ENCODE peak calls at places on chromosomes 12 and 14, in nine cellular contexts. One of them, this sample, is unnamed.

GRCh38 chr14:59274991-59275391 is 86.5 kb downstream of the DAAM1 start:
- DNase-seq in esophagus squamous epithelium: no peak
- DNase-seq in globus pallidus: peak
- DNase-seq in HCT116: no peak
- DNase-seq in CD14-positive monocyte: no peak
- DNase-seq in NCI-H187 treated with DMSO at 0.1 percent for 48 hours: peak
- DNase-seq in AG20443: no peak
- DNase-seq in Peyer's patch: peak
- DNase-seq in AG10803: no peak
- DNase-seq in this sample: no peak

GRCh38 chr14:61749867-61750266 is 12.4 kb upstream of the SNAPC1 start:
- DNase-seq in NCI-H187 treated with DMSO at 0.1 percent for 48 hours: peak
- DNase-seq in esophagus squamous epithelium: no peak
- DNase-seq in CD14-positive monocyte: no peak
- DNase-seq in AG10803: no peak
- DNase-seq in Peyer's patch: peak
- DNase-seq in HCT116: no peak
- DNase-seq in AG20443: no peak
- DNase-seq in globus pallidus: no peak
- DNase-seq in this sample: no peak

GRCh38 chr14:32625211-32625610 is 296.1 kb downstream of the AKAP6 start:
- DNase-seq in globus pallidus: no peak
- DNase-seq in esophagus squamous epithelium: no peak
- DNase-seq in NCI-H187 treated with DMSO at 0.1 percent for 48 hours: no peak
- DNase-seq in Peyer's patch: no peak
- DNase-seq in CD14-positive monocyte: no peak
- DNase-seq in AG20443: no peak
- DNase-seq in AG10803: no peak
- DNase-seq in HCT116: no peak
- DNase-seq in this sample: no peak

GRCh38 chr12:114916124-114916523 is 232.1 kb upstream of the TBX3 start:
- DNase-seq in AG10803: peak
- DNase-seq in esophagus squamous epithelium: no peak
- DNase-seq in globus pallidus: no peak
- DNase-seq in HCT116: no peak
- DNase-seq in Peyer's patch: no peak
- DNase-seq in CD14-positive monocyte: no peak
- DNase-seq in NCI-H187 treated with DMSO at 0.1 percent for 48 hours: no peak
- DNase-seq in AG20443: peak
- DNase-seq in this sample: peak

GRCh38 chr14:100533647-100534485 is 53.4 kb downstream of the BEGAIN start:
- DNase-seq in Peyer's patch: peak
- DNase-seq in AG20443: peak
- DNase-seq in globus pallidus: no peak
- DNase-seq in AG10803: no peak
- DNase-seq in CD14-positive monocyte: peak
- DNase-seq in NCI-H187 treated with DMSO at 0.1 percent for 48 hours: no peak
- DNase-seq in HCT116: no peak
- DNase-seq in esophagus squamous epithelium: no peak
- DNase-seq in this sample: no peak

GRCh38 chr14:70882771-70883492 is 24.3 kb upstream of the PCNX1 start:
- DNase-seq in HCT116: no peak
- DNase-seq in NCI-H187 treated with DMSO at 0.1 percent for 48 hours: no peak
- DNase-seq in esophagus squamous epithelium: no peak
- DNase-seq in Peyer's patch: no peak
- DNase-seq in AG20443: peak
- DNase-seq in globus pallidus: no peak
- DNase-seq in AG10803: peak
- DNase-seq in CD14-positive monocyte: peak
- DNase-seq in this sample: no peak

GRCh38 chr14:63760014-63760413 is 32.1 kb upstream of the SGPP1 start:
- DNase-seq in esophagus squamous epithelium: no peak
- DNase-seq in AG20443: no peak
- DNase-seq in AG10803: no peak
- DNase-seq in HCT116: no peak
- DNase-seq in NCI-H187 treated with DMSO at 0.1 percent for 48 hours: no peak
- DNase-seq in Peyer's patch: no peak
- DNase-seq in CD14-positive monocyte: no peak
- DNase-seq in globus pallidus: no peak
- DNase-seq in this sample: no peak

GRCh38 chr12:70719672-70720420 is 82.6 kb upstream of the PTPRB start:
- DNase-seq in globus pallidus: peak
- DNase-seq in HCT116: no peak
- DNase-seq in esophagus squamous epithelium: no peak
- DNase-seq in AG10803: peak
- DNase-seq in Peyer's patch: peak
- DNase-seq in CD14-positive monocyte: no peak
- DNase-seq in NCI-H187 treated with DMSO at 0.1 percent for 48 hours: no peak
- DNase-seq in AG20443: peak
- DNase-seq in this sample: peak

GRCh38 chr14:104106471-104106991 is 21.0 kb downstream of the ASPG start:
- DNase-seq in HCT116: no peak
- DNase-seq in esophagus squamous epithelium: no peak
- DNase-seq in globus pallidus: no peak
- DNase-seq in AG20443: no peak
- DNase-seq in CD14-positive monocyte: peak
- DNase-seq in Peyer's patch: peak
- DNase-seq in AG10803: no peak
- DNase-seq in NCI-H187 treated with DMSO at 0.1 percent for 48 hours: no peak
- DNase-seq in this sample: no peak

GRCh38 chr12:10759657-10760056 is 36.5 kb upstream of the YBX3 start:
- DNase-seq in AG20443: no peak
- DNase-seq in globus pallidus: no peak
- DNase-seq in HCT116: no peak
- DNase-seq in AG10803: no peak
- DNase-seq in Peyer's patch: no peak
- DNase-seq in CD14-positive monocyte: no peak
- DNase-seq in esophagus squamous epithelium: no peak
- DNase-seq in NCI-H187 treated with DMSO at 0.1 percent for 48 hours: no peak
- DNase-seq in this sample: no peak

GRCh38 chr12:69873429-69873828 is 48.4 kb downstream of the MYRFL start:
- DNase-seq in esophagus squamous epithelium: no peak
- DNase-seq in HCT116: no peak
- DNase-seq in Peyer's patch: no peak
- DNase-seq in globus pallidus: no peak
- DNase-seq in AG10803: no peak
- DNase-seq in NCI-H187 treated with DMSO at 0.1 percent for 48 hours: no peak
- DNase-seq in CD14-positive monocyte: no peak
- DNase-seq in AG20443: peak
- DNase-seq in this sample: no peak

GRCh38 chr12:53941750-53942149 is 3.1 kb downstream of the HOXC13 start:
- DNase-seq in esophagus squamous epithelium: no peak
- DNase-seq in globus pallidus: no peak
- DNase-seq in AG10803: no peak
- DNase-seq in NCI-H187 treated with DMSO at 0.1 percent for 48 hours: no peak
- DNase-seq in Peyer's patch: no peak
- DNase-seq in AG20443: no peak
- DNase-seq in CD14-positive monocyte: no peak
- DNase-seq in HCT116: no peak
- DNase-seq in this sample: no peak

GRCh38 chr12:24723759-24724158 is 225.1 kb downstream of the BCAT1 start:
- DNase-seq in globus pallidus: no peak
- DNase-seq in HCT116: no peak
- DNase-seq in AG20443: no peak
- DNase-seq in Peyer's patch: no peak
- DNase-seq in AG10803: no peak
- DNase-seq in esophagus squamous epithelium: no peak
- DNase-seq in NCI-H187 treated with DMSO at 0.1 percent for 48 hours: no peak
- DNase-seq in CD14-positive monocyte: no peak
- DNase-seq in this sample: no peak

GRCh38 chr14:56221392-56222128 is 103.3 kb downstream of the PELI2 start:
- DNase-seq in esophagus squamous epithelium: no peak
- DNase-seq in HCT116: no peak
- DNase-seq in AG10803: no peak
- DNase-seq in NCI-H187 treated with DMSO at 0.1 percent for 48 hours: no peak
- DNase-seq in CD14-positive monocyte: no peak
- DNase-seq in globus pallidus: no peak
- DNase-seq in Peyer's patch: no peak
- DNase-seq in AG20443: no peak
- DNase-seq in this sample: no peak

GRCh38 chr12:124761876-124762275 is 101.8 kb downstream of the SCARB1 start:
- DNase-seq in HCT116: no peak
- DNase-seq in CD14-positive monocyte: no peak
- DNase-seq in NCI-H187 treated with DMSO at 0.1 percent for 48 hours: no peak
- DNase-seq in globus pallidus: no peak
- DNase-seq in AG10803: no peak
- DNase-seq in esophagus squamous epithelium: no peak
- DNase-seq in Peyer's patch: no peak
- DNase-seq in AG20443: no peak
- DNase-seq in this sample: no peak

GRCh38 chr14:58977366-58977765 is 211.1 kb upstream of the DAAM1 start:
- DNase-seq in AG10803: no peak
- DNase-seq in AG20443: peak
- DNase-seq in Peyer's patch: no peak
- DNase-seq in CD14-positive monocyte: no peak
- DNase-seq in NCI-H187 treated with DMSO at 0.1 percent for 48 hours: no peak
- DNase-seq in esophagus squamous epithelium: no peak
- DNase-seq in globus pallidus: no peak
- DNase-seq in HCT116: no peak
- DNase-seq in this sample: no peak

GRCh38 chr14:103130965-103131364 is 7.7 kb downstream of the TNFAIP2 start:
- DNase-seq in AG20443: peak
- DNase-seq in globus pallidus: no peak
- DNase-seq in CD14-positive monocyte: no peak
- DNase-seq in AG10803: peak
- DNase-seq in Peyer's patch: no peak
- DNase-seq in NCI-H187 treated with DMSO at 0.1 percent for 48 hours: no peak
- DNase-seq in HCT116: no peak
- DNase-seq in esophagus squamous epithelium: no peak
- DNase-seq in this sample: peak

GRCh38 chr14:36339817-36340216 is 19.4 kb upstream of the MBIP start:
- DNase-seq in CD14-positive monocyte: no peak
- DNase-seq in globus pallidus: peak
- DNase-seq in Peyer's patch: no peak
- DNase-seq in AG10803: no peak
- DNase-seq in HCT116: no peak
- DNase-seq in NCI-H187 treated with DMSO at 0.1 percent for 48 hours: no peak
- DNase-seq in esophagus squamous epithelium: no peak
- DNase-seq in AG20443: no peak
- DNase-seq in this sample: no peak

GRCh38 chr12:71252473-71252872 is 94.7 kb upstream of the TSPAN8 start:
- DNase-seq in AG10803: no peak
- DNase-seq in Peyer's patch: no peak
- DNase-seq in esophagus squamous epithelium: no peak
- DNase-seq in HCT116: no peak
- DNase-seq in NCI-H187 treated with DMSO at 0.1 percent for 48 hours: no peak
- DNase-seq in globus pallidus: no peak
- DNase-seq in AG20443: no peak
- DNase-seq in CD14-positive monocyte: no peak
- DNase-seq in this sample: no peak

GRCh38 chr14:62897057-62897456 is 148.2 kb downstream of the KCNH5 start:
- DNase-seq in Peyer's patch: no peak
- DNase-seq in globus pallidus: no peak
- DNase-seq in AG10803: no peak
- DNase-seq in CD14-positive monocyte: no peak
- DNase-seq in AG20443: no peak
- DNase-seq in NCI-H187 treated with DMSO at 0.1 percent for 48 hours: no peak
- DNase-seq in HCT116: no peak
- DNase-seq in esophagus squamous epithelium: no peak
- DNase-seq in this sample: peak

GRCh38 chr12:121304306-121304705 is 7.8 kb upstream of the CAMKK2 start:
- DNase-seq in AG20443: no peak
- DNase-seq in esophagus squamous epithelium: no peak
- DNase-seq in AG10803: no peak
- DNase-seq in NCI-H187 treated with DMSO at 0.1 percent for 48 hours: no peak
- DNase-seq in Peyer's patch: no peak
- DNase-seq in CD14-positive monocyte: no peak
- DNase-seq in HCT116: no peak
- DNase-seq in globus pallidus: no peak
- DNase-seq in this sample: no peak

GRCh38 chr14:62528296-62528695 is 517.0 kb downstream of the KCNH5 start:
- DNase-seq in AG20443: no peak
- DNase-seq in CD14-positive monocyte: no peak
- DNase-seq in HCT116: no peak
- DNase-seq in globus pallidus: no peak
- DNase-seq in Peyer's patch: no peak
- DNase-seq in NCI-H187 treated with DMSO at 0.1 percent for 48 hours: no peak
- DNase-seq in AG10803: no peak
- DNase-seq in esophagus squamous epithelium: no peak
- DNase-seq in this sample: no peak

GRCh38 chr12:117875652-117876491 is 92.9 kb downstream of the KSR2 start:
- DNase-seq in esophagus squamous epithelium: no peak
- DNase-seq in AG20443: peak
- DNase-seq in HCT116: no peak
- DNase-seq in AG10803: no peak
- DNase-seq in globus pallidus: peak
- DNase-seq in NCI-H187 treated with DMSO at 0.1 percent for 48 hours: peak
- DNase-seq in Peyer's patch: no peak
- DNase-seq in CD14-positive monocyte: no peak
- DNase-seq in this sample: no peak

GRCh38 chr12:127809236-127809635 is 457.7 kb upstream of the TMEM132C start:
- DNase-seq in AG20443: peak
- DNase-seq in NCI-H187 treated with DMSO at 0.1 percent for 48 hours: no peak
- DNase-seq in HCT116: no peak
- DNase-seq in AG10803: peak
- DNase-seq in globus pallidus: peak
- DNase-seq in Peyer's patch: no peak
- DNase-seq in esophagus squamous epithelium: no peak
- DNase-seq in CD14-positive monocyte: no peak
- DNase-seq in this sample: peak

GRCh38 chr12:129720618-129721017 is 183.2 kb downstream of the TMEM132D start:
- DNase-seq in AG20443: no peak
- DNase-seq in globus pallidus: no peak
- DNase-seq in CD14-positive monocyte: no peak
- DNase-seq in NCI-H187 treated with DMSO at 0.1 percent for 48 hours: no peak
- DNase-seq in HCT116: no peak
- DNase-seq in esophagus squamous epithelium: no peak
- DNase-seq in AG10803: no peak
- DNase-seq in Peyer's patch: no peak
- DNase-seq in this sample: no peak

GRCh38 chr12:113825705-113826104 is 140.4 kb downstream of the RBM19 start:
- DNase-seq in CD14-positive monocyte: no peak
- DNase-seq in Peyer's patch: no peak
- DNase-seq in HCT116: no peak
- DNase-seq in esophagus squamous epithelium: no peak
- DNase-seq in AG10803: no peak
- DNase-seq in AG20443: no peak
- DNase-seq in NCI-H187 treated with DMSO at 0.1 percent for 48 hours: no peak
- DNase-seq in globus pallidus: no peak
- DNase-seq in this sample: no peak

This sample was measured in fibroblast of the conjunctiva.